ENCODE peak calls at places on chromosomes 1 and 21, in ten cellular contexts. P, Q, C, R, J, I, N, T, L and Y are unnamed samples.

GRCh38 chr1:228097333-228098081 is 5.6 kb downstream of the C1orf35 start:
- DNase-seq in P (no peak), Q (no peak), C (peak), R (no peak), J (no peak), I (no peak), N (no peak), T (no peak), L (no peak), Y (no peak)

GRCh38 chr21:17783816-17784598 is 35.1 kb downstream of the C21orf91 start:
- DNase-seq in P (no peak), Q (no peak), C (no peak), R (no peak), J (no peak), I (peak), N (no peak), T (no peak), L (no peak), Y (no peak)

GRCh38 chr21:44703731-44704635 is 7.0 kb downstream of the KRTAP10-12 start:
- DNase-seq in P (no peak), Q (peak), C (no peak), R (no peak), J (no peak), I (no peak), N (peak), T (no peak), L (no peak), Y (no peak)

GRCh38 chr1:230812568-230812967 is 55.8 kb downstream of the C1orf198 start:
- DNase-seq in P (no peak), Q (no peak), C (no peak), R (no peak), J (no peak), I (no peak), N (no peak), T (no peak), L (no peak), Y (no peak)

GRCh38 chr1:246214708-246215504 is 292.2 kb downstream of the SMYD3 start:
- DNase-seq in P (no peak), Q (no peak), C (no peak), R (no peak), J (no peak), I (no peak), N (no peak), T (peak), L (peak), Y (no peak)

GRCh38 chr1:64425521-64425920 is 44.4 kb upstream of the CACHD1 start:
- DNase-seq in P (no peak), Q (no peak), C (no peak), R (no peak), J (no peak), I (no peak), N (no peak), T (no peak), L (no peak), Y (no peak)

GRCh38 chr1:150262388-150263320 is 5.1 kb downstream of the CA14 start:
- DNase-seq in P (no peak), Q (no peak), C (no peak), R (no peak), J (no peak), I (no peak), N (no peak), T (no peak), L (no peak), Y (no peak)

GRCh38 chr1:247331526-247332214 is at the start of gene ZNF496:
- DNase-seq in P (peak), Q (peak), C (peak), R (peak), J (peak), I (peak), N (peak), T (peak), L (peak), Y (no peak)

GRCh38 chr1:61941794-61942193 is 199.5 kb downstream of the PATJ start:
- DNase-seq in P (no peak), Q (no peak), C (no peak), R (no peak), J (no peak), I (no peak), N (no peak), T (no peak), L (no peak), Y (no peak)

GRCh38 chr1:53987880-53988279 is 30.1 kb downstream of the LDLRAD1 start:
- DNase-seq in P (no peak), Q (no peak), C (no peak), R (no peak), J (no peak), I (no peak), N (no peak), T (peak), L (no peak), Y (no peak)

GRCh38 chr1:9651565-9652378 is at the start of gene PIK3CD:
- DNase-seq in P (peak), Q (peak), C (no peak), R (no peak), J (peak), I (no peak), N (peak), T (peak), L (no peak), Y (no peak)
- H3K27ac ChIP-seq in P (no peak), Q (peak), C (peak), R (peak), J (no peak), I (peak), N (no peak), T (no peak), L (no peak), Y (no peak)

GRCh38 chr1:88701275-88701674 is 17.2 kb downstream of the PKN2 start:
- DNase-seq in P (no peak), Q (no peak), C (no peak), R (no peak), J (no peak), I (no peak), N (no peak), T (no peak), L (no peak), Y (no peak)
- H3K27ac ChIP-seq in P (no peak), Q (no peak), C (peak), R (no peak), J (no peak), I (no peak), N (no peak), T (no peak), L (no peak), Y (no peak)

GRCh38 chr1:41109316-41110263 is 88.1 kb upstream of the SLFNL1 start:
- DNase-seq in P (no peak), Q (no peak), C (no peak), R (no peak), J (no peak), I (no peak), N (no peak), T (peak), L (no peak), Y (peak)

GRCh38 chr1:41103761-41104160 is 82.2 kb upstream of the SLFNL1 start:
- DNase-seq in P (no peak), Q (no peak), C (no peak), R (no peak), J (no peak), I (no peak), N (no peak), T (no peak), L (no peak), Y (no peak)

GRCh38 chr1:41110721-41111120 is 89.2 kb upstream of the SLFNL1 start:
- DNase-seq in P (no peak), Q (no peak), C (no peak), R (no peak), J (no peak), I (no peak), N (no peak), T (no peak), L (no peak), Y (no peak)

GRCh38 chr1:41108696-41109284 is 87.3 kb upstream of the SLFNL1 start:
- DNase-seq in P (no peak), Q (no peak), C (no peak), R (no peak), J (no peak), I (no peak), N (no peak), T (peak), L (no peak), Y (no peak)
- H3K27ac ChIP-seq in P (peak), Q (no peak), C (no peak), R (peak), J (no peak), I (no peak), N (no peak), T (peak), L (no peak), Y (peak)

DNA sequence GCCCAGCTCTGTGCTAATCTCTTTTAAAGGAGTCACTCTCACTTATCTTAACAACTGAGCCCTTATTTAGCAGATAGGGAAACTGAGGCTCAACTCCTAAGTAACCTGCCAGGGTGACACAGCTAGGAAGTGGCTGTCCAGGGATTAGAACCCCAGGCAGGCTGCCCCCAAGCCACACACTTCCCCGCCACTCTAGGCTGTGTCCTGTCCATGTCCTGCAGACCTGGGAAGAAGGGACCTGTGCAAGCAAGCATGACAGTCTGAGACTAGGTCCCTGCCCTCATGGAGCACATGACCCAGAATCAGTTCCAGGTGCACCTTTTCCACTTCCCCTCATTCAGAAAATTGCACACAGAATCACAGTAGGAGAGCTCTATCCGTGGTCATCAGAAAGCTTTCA is 12.2 kb downstream of the KIAA1614 start:
- DNase-seq in P (no peak), Q (no peak), C (no peak), R (no peak), J (no peak), I (no peak), N (no peak), T (no peak), L (no peak), Y (no peak)
- H3K27ac ChIP-seq in P (no peak), Q (no peak), C (peak), R (peak), J (no peak), I (no peak), N (peak), T (no peak), L (peak), Y (no peak)